ENCODE peak calls at places on chromosome 2, in ten cellular contexts. D is vagina; T is ELR; Z is left lung; C is omental fat pad; R is RWPE1; O is EL; G is stimulated activated CD4-positive, alpha-beta T cell treated with anti-CD3 and anti-CD28 coated beads, TNF-alpha, amount 100 ng/mL, for 1 hour; I is aorta; N is cardiac septum. Y is an unnamed sample.

GRCh38 chr2:112720785-112721184 is at the start of gene NT5DC4:
- DNase-seq in D (no peak), T (no peak), Z (no peak), C (no peak), R (no peak), O (no peak), G (no peak), I (no peak), N (no peak), Y (no peak)

GRCh38 chr2:55992465-55992864 is 68.9 kb upstream of the EFEMP1 start:
- DNase-seq in D (no peak), T (peak; percentile 99), Z (no peak), C (no peak), R (peak; percentile 77), O (peak; percentile 99), G (no peak), I (peak; percentile 71), N (no peak), Y (peak; percentile 66)

GRCh38 chr2:46067501-46068292 is 229.5 kb upstream of the EPAS1 start:
- DNase-seq in D (no peak), T (peak; percentile 99), Z (no peak), C (no peak), R (peak; percentile 41), O (peak; percentile 98), G (no peak), I (no peak), N (no peak), Y (peak; percentile 31)

GRCh38 chr2:217223222-217223930 is 363.5 kb upstream of the TNP1 start:
- DNase-seq in D (no peak), T (peak; percentile 93), Z (no peak), C (no peak), R (peak; percentile 75), O (peak; percentile 88), G (no peak), I (peak; percentile 66), N (no peak), Y (no peak)

GRCh38 chr2:89763581-89764485 is 1072.4 kb downstream of the RPIA start:
- DNase-seq in D (peak; percentile 96), T (no peak), Z (peak; percentile 33), C (no peak), R (no peak), O (no peak), G (no peak), I (peak; percentile 46), N (no peak), Y (no peak)

GRCh38 chr2:15584767-15585469 is 6.8 kb upstream of the DDX1 start:
- DNase-seq in D (no peak), T (peak; percentile 40), Z (no peak), C (no peak), R (no peak), O (peak; percentile 8), G (no peak), I (no peak), N (no peak), Y (no peak)

GRCh38 chr2:239154971-239155805 is 245.6 kb downstream of the HDAC4 start:
- DNase-seq in D (no peak), T (no peak), Z (no peak), C (peak; percentile 5), R (no peak), O (no peak), G (no peak), I (peak; percentile 32), N (peak; percentile 58), Y (no peak)

GRCh38 chr2:3300224-3300623 is 77.4 kb downstream of the EIPR1 start:
- DNase-seq in D (no peak), T (no peak), Z (peak; percentile 14), C (no peak), R (no peak), O (no peak), G (no peak), I (no peak), N (peak; percentile 31), Y (no peak)

GRCh38 chr2:43438858-43439655 is 156.8 kb downstream of the THADA start:
- DNase-seq in D (no peak), T (peak; percentile 85), Z (no peak), C (no peak), R (no peak), O (peak; percentile 67), G (no peak), I (no peak), N (no peak), Y (no peak)

GRCh38 chr2:25872134-25872533 is 6.2 kb downstream of the ASXL2 start:
- DNase-seq in D (no peak), T (no peak), Z (no peak), C (no peak), R (no peak), O (no peak), G (no peak), I (no peak), N (no peak), Y (no peak)

Y was measured in T1000.